ENCODE peak calls at places on chromosomes 4 and X, in ten cellular contexts. W, M, H, D, V, B, R, K, A and J are unnamed samples.

GRCh38 chr4:110163327-110164070 is 34.9 kb downstream of the ELOVL6 start:
- DNase-seq in W (no peak), M (no peak), H (no peak), D (no peak), V (no peak), B (no peak), R (no peak), K (no peak), A (peak), J (no peak)

GRCh38 chrX:13005671-13006473 is 31.0 kb downstream of the TMSB4X start:
- DNase-seq in W (no peak), M (no peak), H (no peak), D (no peak), V (no peak), B (no peak), R (no peak), K (no peak), A (no peak), J (no peak)

GRCh38 chrX:140508958-140509357 is 4.1 kb upstream of the SOX3 start:
- DNase-seq in W (peak), M (no peak), H (no peak), D (no peak), V (no peak), B (no peak), R (no peak), K (no peak), A (no peak), J (no peak)

GRCh38 chr4:174320501-174321199 is 36.9 kb downstream of the CEP44 start:
- DNase-seq in W (no peak), M (no peak), H (no peak), D (no peak), V (no peak), B (no peak), R (no peak), K (no peak), A (no peak), J (no peak)

GRCh38 chr4:5976921-5977320 is 41.3 kb downstream of the C4orf50 start:
- DNase-seq in W (peak), M (no peak), H (no peak), D (no peak), V (no peak), B (no peak), R (no peak), K (no peak), A (no peak), J (no peak)

GRCh38 chr4:24765331-24765990 is 29.9 kb upstream of the SOD3 start:
- DNase-seq in W (no peak), M (no peak), H (no peak), D (no peak), V (no peak), B (no peak), R (no peak), K (no peak), A (no peak), J (peak)

GRCh38 chrX:644304-645023 is 13.9 kb downstream of the SHOX start:
- DNase-seq in W (peak), M (no peak), H (no peak), D (no peak), V (no peak), B (no peak), R (no peak), K (no peak), A (no peak), J (no peak)

GRCh38 chr4:24511371-24512063 is 72.8 kb downstream of the DHX15 start:
- DNase-seq in W (peak), M (no peak), H (no peak), D (no peak), V (no peak), B (no peak), R (no peak), K (no peak), A (no peak), J (no peak)

GRCh38 chrX:11427082-11428033 is 134.1 kb downstream of the AMELX start:
- DNase-seq in W (peak), M (no peak), H (peak), D (peak), V (peak), B (no peak), R (peak), K (no peak), A (peak), J (peak)

GRCh38 chr4:120007171-120007894 is 59.3 kb downstream of the MAD2L1 start:
- DNase-seq in W (no peak), M (no peak), H (no peak), D (no peak), V (no peak), B (no peak), R (no peak), K (no peak), A (no peak), J (no peak)

GRCh38 chrX:107739541-107739940 is 36.0 kb downstream of the TSC22D3 start:
- DNase-seq in W (no peak), M (no peak), H (no peak), D (no peak), V (no peak), B (no peak), R (no peak), K (no peak), A (no peak), J (no peak)

GRCh38 chr4:140353836-140354235 is 19.6 kb upstream of the SCOC start:
- DNase-seq in W (no peak), M (no peak), H (no peak), D (no peak), V (no peak), B (no peak), R (no peak), K (no peak), A (no peak), J (no peak)